ENCODE peak calls at places on chromosomes 1 and 21, in six cellular contexts. I, V, B, T, P and X are unnamed samples.

GRCh38 chr1:200179126-200179780 is 151.7 kb downstream of the NR5A2 start:
- DNase-seq in I (no peak), P (no peak), B (peak), T (no peak), V (peak), X (no peak)

GRCh38 chr1:13981142-13981541 is 281.2 kb downstream of the PRDM2 start:
- DNase-seq in I (no peak), T (no peak), B (no peak), V (no peak), P (no peak), X (no peak)

GRCh38 chr1:63509718-63510117 is 13.3 kb downstream of the ITGB3BP start:
- DNase-seq in T (no peak), V (no peak), B (no peak), I (no peak), P (no peak), X (no peak)

GRCh38 chr21:38982096-38982495 is 176.4 kb downstream of the ETS2 start:
- DNase-seq in I (no peak), V (no peak), B (no peak), T (no peak), P (no peak), X (no peak)

GRCh38 chr1:107449326-107449725 is 308.5 kb downstream of the NTNG1 start:
- DNase-seq in V (no peak), B (no peak), T (no peak), I (no peak), P (no peak), X (no peak)

GRCh38 chr1:119006406-119007279 is 18.5 kb upstream of the TBX15 start:
- DNase-seq in P (no peak), I (no peak), B (no peak), T (no peak), V (no peak), X (no peak)

GRCh38 chr1:43525995-43526394 is 4.7 kb upstream of the PTPRF start:
- DNase-seq in P (no peak), T (no peak), I (no peak), B (peak), V (peak), X (peak)

GRCh38 chr21:35648512-35648911 is 411.8 kb downstream of the SETD4 start:
- DNase-seq in V (no peak), I (no peak), P (no peak), T (no peak), B (no peak), X (no peak)

GRCh38 chr21:42220138-42220701 is 1.3 kb downstream of the ABCG1 start:
- DNase-seq in I (no peak), B (peak), V (peak), P (peak), T (peak), X (peak)

GRCh38 chr21:38938343-38938742 is 132.6 kb downstream of the ETS2 start:
- DNase-seq in I (no peak), T (no peak), P (no peak), V (peak), B (no peak), X (no peak)